ENCODE peak calls at places on chromosomes 12 and 14, in ten cellular contexts. O, J, X, R, N, G, Q, V, M and W are unnamed samples.

GRCh38 chr12:53623526-53623925 is 2.7 kb downstream of the ATF7 start:
- DNase-seq in X (no peak), Q (no peak), O (no peak), J (peak; percentile 47), R (no peak), M (no peak), V (no peak), N (no peak), G (no peak), W (no peak)

GRCh38 chr14:90608925-90609324 is 207.3 kb downstream of the TTC7B start:
- DNase-seq in O (no peak), N (no peak), R (no peak), V (no peak), G (no peak), J (no peak), M (no peak), Q (no peak), X (no peak), W (no peak)

GRCh38 chr12:69553626-69554248 is 31.5 kb upstream of the CCT2 start:
- DNase-seq in G (no peak), X (no peak), J (peak; percentile 36), R (no peak), V (peak; percentile 25), O (no peak), M (no peak), N (no peak), Q (no peak), W (no peak)

GRCh38 chr12:10361084-10361483 is 28.8 kb downstream of the KLRK1 start:
- DNase-seq in Q (no peak), V (peak; percentile 31), J (no peak), O (no peak), M (no peak), N (peak; percentile 27), X (no peak), G (no peak), R (no peak), W (no peak)

GRCh38 chr14:105466491-105467248 is 8.0 kb upstream of the CRIP2 start:
- DNase-seq in O (no peak), R (no peak), J (no peak), V (no peak), N (no peak), M (no peak), Q (no peak), X (no peak), G (no peak), W (no peak)

GRCh38 chr12:131389051-131390013 is 321.6 kb upstream of the SFSWAP start:
- DNase-seq in Q (no peak), V (no peak), M (no peak), N (no peak), J (no peak), O (no peak), R (no peak), G (no peak), X (no peak), W (no peak)

GRCh38 chr12:96190403-96191170 is 3.6 kb upstream of the ELK3 start:
- DNase-seq in Q (no peak), J (no peak), O (no peak), R (no peak), M (no peak), G (no peak), X (no peak), N (no peak), V (no peak), W (no peak)

GRCh38 chr12:103913100-103913499 is 17.1 kb upstream of the HSP90B1 start:
- DNase-seq in Q (no peak), J (no peak), N (no peak), M (no peak), O (no peak), G (no peak), X (no peak), V (no peak), R (no peak), W (no peak)

GRCh38 chr14:98548071-98548686 is 723.8 kb downstream of the BCL11B start:
- DNase-seq in X (no peak), J (no peak), M (no peak), O (no peak), R (peak; percentile 22), G (no peak), N (no peak), Q (peak; percentile 17), V (no peak), W (no peak)